ENCODE peak calls at places on chromosomes 2 and 18, in nine cellular contexts. One of them, this sample, is unnamed.

GRCh38 chr2:45568935-45569334 is 42.1 kb downstream of the SRBD1 start:
- DNase-seq in H9: no peak
- DNase-seq in WTC11: no peak
- DNase-seq in fibroblast of gingiva: no peak
- DNase-seq in heart right ventricle: no peak
- DNase-seq in activated T-cell treated with anti-CD3 and anti-CD28 coated beads for 48 hours: no peak
- DNase-seq in LHCN-M2: peak
- DNase-seq in small intestine: no peak
- DNase-seq in ELR: peak
- DNase-seq in this sample: no peak

GRCh38 chr2:239271471-239272255 is 129.2 kb downstream of the HDAC4 start:
- DNase-seq in H9: no peak
- DNase-seq in WTC11: no peak
- DNase-seq in fibroblast of gingiva: peak
- DNase-seq in heart right ventricle: no peak
- DNase-seq in activated T-cell treated with anti-CD3 and anti-CD28 coated beads for 48 hours: no peak
- DNase-seq in LHCN-M2: no peak
- DNase-seq in small intestine: no peak
- DNase-seq in ELR: no peak
- DNase-seq in this sample: no peak

GRCh38 chr18:62510744-62511143 is 12.1 kb upstream of the ZCCHC2 start:
- DNase-seq in H9: no peak
- DNase-seq in WTC11: no peak
- DNase-seq in fibroblast of gingiva: peak
- DNase-seq in heart right ventricle: no peak
- DNase-seq in activated T-cell treated with anti-CD3 and anti-CD28 coated beads for 48 hours: no peak
- DNase-seq in LHCN-M2: no peak
- DNase-seq in small intestine: no peak
- DNase-seq in ELR: no peak
- DNase-seq in this sample: no peak

GRCh38 chr18:35267809-35268208 is 22.2 kb downstream of the ZSCAN30 start:
- DNase-seq in H9: no peak
- DNase-seq in WTC11: no peak
- DNase-seq in fibroblast of gingiva: no peak
- DNase-seq in heart right ventricle: peak
- DNase-seq in activated T-cell treated with anti-CD3 and anti-CD28 coated beads for 48 hours: no peak
- DNase-seq in LHCN-M2: no peak
- DNase-seq in small intestine: peak
- DNase-seq in ELR: no peak
- DNase-seq in this sample: no peak

GRCh38 chr2:33681333-33681732 is 82.2 kb upstream of the FAM98A start:
- DNase-seq in H9: no peak
- DNase-seq in WTC11: no peak
- DNase-seq in fibroblast of gingiva: peak
- DNase-seq in heart right ventricle: no peak
- DNase-seq in activated T-cell treated with anti-CD3 and anti-CD28 coated beads for 48 hours: no peak
- DNase-seq in LHCN-M2: no peak
- DNase-seq in small intestine: no peak
- DNase-seq in ELR: peak
- DNase-seq in this sample: no peak

GRCh38 chr2:46615555-46616487 is 136.5 kb downstream of the TMEM247 start:
- DNase-seq in H9: no peak
- DNase-seq in WTC11: no peak
- DNase-seq in fibroblast of gingiva: no peak
- DNase-seq in heart right ventricle: no peak
- DNase-seq in activated T-cell treated with anti-CD3 and anti-CD28 coated beads for 48 hours: peak
- DNase-seq in LHCN-M2: peak
- DNase-seq in small intestine: peak
- DNase-seq in ELR: peak
- DNase-seq in this sample: no peak

GRCh38 chr2:39128919-39129391 is 8.1 kb upstream of the SOS1 start:
- DNase-seq in H9: no peak
- DNase-seq in WTC11: no peak
- DNase-seq in fibroblast of gingiva: peak
- DNase-seq in heart right ventricle: no peak
- DNase-seq in activated T-cell treated with anti-CD3 and anti-CD28 coated beads for 48 hours: peak
- DNase-seq in LHCN-M2: peak
- DNase-seq in small intestine: peak
- DNase-seq in ELR: peak
- DNase-seq in this sample: peak

GRCh38 chr2:85425588-85425987 is 7.1 kb downstream of the SH2D6 start:
- DNase-seq in H9: no peak
- DNase-seq in WTC11: no peak
- DNase-seq in fibroblast of gingiva: no peak
- DNase-seq in heart right ventricle: no peak
- DNase-seq in activated T-cell treated with anti-CD3 and anti-CD28 coated beads for 48 hours: no peak
- DNase-seq in LHCN-M2: no peak
- DNase-seq in small intestine: no peak
- DNase-seq in ELR: no peak
- DNase-seq in this sample: no peak

GRCh38 chr2:46485002-46485401 is 5.6 kb downstream of the TMEM247 start:
- DNase-seq in H9: no peak
- DNase-seq in WTC11: no peak
- DNase-seq in fibroblast of gingiva: no peak
- DNase-seq in heart right ventricle: no peak
- DNase-seq in activated T-cell treated with anti-CD3 and anti-CD28 coated beads for 48 hours: no peak
- DNase-seq in LHCN-M2: no peak
- DNase-seq in small intestine: no peak
- DNase-seq in ELR: no peak
- DNase-seq in this sample: no peak

GRCh38 chr2:237383991-237384671 is 29.8 kb downstream of the COL6A3 start:
- DNase-seq in H9: no peak
- DNase-seq in WTC11: no peak
- DNase-seq in fibroblast of gingiva: peak
- DNase-seq in heart right ventricle: no peak
- DNase-seq in activated T-cell treated with anti-CD3 and anti-CD28 coated beads for 48 hours: no peak
- DNase-seq in LHCN-M2: peak
- DNase-seq in small intestine: no peak
- DNase-seq in ELR: peak
- DNase-seq in this sample: no peak

GRCh38 chr18:54950221-54950620 is 9.0 kb downstream of the CCDC68 start:
- DNase-seq in H9: no peak
- DNase-seq in WTC11: no peak
- DNase-seq in fibroblast of gingiva: no peak
- DNase-seq in heart right ventricle: no peak
- DNase-seq in activated T-cell treated with anti-CD3 and anti-CD28 coated beads for 48 hours: no peak
- DNase-seq in LHCN-M2: no peak
- DNase-seq in small intestine: peak
- DNase-seq in ELR: no peak
- DNase-seq in this sample: no peak

GRCh38 chr2:68320118-68320641 is 431 bp upstream of the CNRIP1 start:
- DNase-seq in H9: peak
- DNase-seq in WTC11: peak
- DNase-seq in fibroblast of gingiva: peak
- DNase-seq in heart right ventricle: peak
- DNase-seq in activated T-cell treated with anti-CD3 and anti-CD28 coated beads for 48 hours: no peak
- DNase-seq in LHCN-M2: peak
- DNase-seq in small intestine: no peak
- DNase-seq in ELR: no peak
- DNase-seq in this sample: no peak

GRCh38 chr2:241035142-241035817 is 36.9 kb downstream of the SNED1 start:
- DNase-seq in H9: peak
- DNase-seq in WTC11: peak
- DNase-seq in fibroblast of gingiva: no peak
- DNase-seq in heart right ventricle: no peak
- DNase-seq in activated T-cell treated with anti-CD3 and anti-CD28 coated beads for 48 hours: no peak
- DNase-seq in LHCN-M2: no peak
- DNase-seq in small intestine: no peak
- DNase-seq in ELR: no peak
- DNase-seq in this sample: no peak

GRCh38 chr2:239197146-239197545 is 203.7 kb downstream of the HDAC4 start:
- DNase-seq in H9: peak
- DNase-seq in WTC11: no peak
- DNase-seq in fibroblast of gingiva: no peak
- DNase-seq in heart right ventricle: no peak
- DNase-seq in activated T-cell treated with anti-CD3 and anti-CD28 coated beads for 48 hours: no peak
- DNase-seq in LHCN-M2: no peak
- DNase-seq in small intestine: no peak
- DNase-seq in ELR: no peak
- DNase-seq in this sample: no peak

GRCh38 chr2:20611077-20611843 is 39.6 kb downstream of the HS1BP3 start:
- DNase-seq in H9: no peak
- DNase-seq in WTC11: no peak
- DNase-seq in fibroblast of gingiva: peak
- DNase-seq in heart right ventricle: peak
- DNase-seq in activated T-cell treated with anti-CD3 and anti-CD28 coated beads for 48 hours: no peak
- DNase-seq in LHCN-M2: no peak
- DNase-seq in small intestine: peak
- DNase-seq in ELR: peak
- DNase-seq in this sample: no peak

GRCh38 chr2:119219873-119220272 is 3.8 kb upstream of the STEAP3 start:
- DNase-seq in H9: no peak
- DNase-seq in WTC11: no peak
- DNase-seq in fibroblast of gingiva: no peak
- DNase-seq in heart right ventricle: no peak
- DNase-seq in activated T-cell treated with anti-CD3 and anti-CD28 coated beads for 48 hours: no peak
- DNase-seq in LHCN-M2: no peak
- DNase-seq in small intestine: no peak
- DNase-seq in ELR: no peak
- DNase-seq in this sample: no peak

GRCh38 chr2:241379481-241380480 is 23.7 kb downstream of the FARP2 start:
- DNase-seq in H9: no peak
- DNase-seq in WTC11: no peak
- DNase-seq in fibroblast of gingiva: peak
- DNase-seq in heart right ventricle: no peak
- DNase-seq in activated T-cell treated with anti-CD3 and anti-CD28 coated beads for 48 hours: no peak
- DNase-seq in LHCN-M2: no peak
- DNase-seq in small intestine: no peak
- DNase-seq in ELR: no peak
- DNase-seq in this sample: no peak

GRCh38 chr18:23827681-23828080 is 138.4 kb downstream of the LAMA3 start:
- DNase-seq in H9: no peak
- DNase-seq in WTC11: no peak
- DNase-seq in fibroblast of gingiva: no peak
- DNase-seq in heart right ventricle: no peak
- DNase-seq in activated T-cell treated with anti-CD3 and anti-CD28 coated beads for 48 hours: no peak
- DNase-seq in LHCN-M2: no peak
- DNase-seq in small intestine: no peak
- DNase-seq in ELR: peak
- DNase-seq in this sample: no peak

GRCh38 chr18:11497585-11497984 is 111.8 kb upstream of the SLC35G4 start:
- DNase-seq in H9: no peak
- DNase-seq in WTC11: no peak
- DNase-seq in fibroblast of gingiva: peak
- DNase-seq in heart right ventricle: no peak
- DNase-seq in activated T-cell treated with anti-CD3 and anti-CD28 coated beads for 48 hours: no peak
- DNase-seq in LHCN-M2: peak
- DNase-seq in small intestine: no peak
- DNase-seq in ELR: peak
- DNase-seq in this sample: no peak

GRCh38 chr2:219155054-219155644 is 5.5 kb downstream of the NHEJ1 start:
- DNase-seq in H9: no peak
- DNase-seq in WTC11: peak
- DNase-seq in fibroblast of gingiva: peak
- DNase-seq in heart right ventricle: peak
- DNase-seq in activated T-cell treated with anti-CD3 and anti-CD28 coated beads for 48 hours: no peak
- DNase-seq in LHCN-M2: peak
- DNase-seq in small intestine: peak
- DNase-seq in ELR: peak
- DNase-seq in this sample: no peak

GRCh38 chr2:29705636-29706035 is 215.8 kb downstream of the ALK start:
- DNase-seq in H9: no peak
- DNase-seq in WTC11: no peak
- DNase-seq in fibroblast of gingiva: no peak
- DNase-seq in heart right ventricle: no peak
- DNase-seq in activated T-cell treated with anti-CD3 and anti-CD28 coated beads for 48 hours: no peak
- DNase-seq in LHCN-M2: no peak
- DNase-seq in small intestine: no peak
- DNase-seq in ELR: no peak
- DNase-seq in this sample: no peak

GRCh38 chr18:48729421-48729820 is 190.6 kb downstream of the CTIF start:
- DNase-seq in H9: no peak
- DNase-seq in WTC11: no peak
- DNase-seq in fibroblast of gingiva: no peak
- DNase-seq in heart right ventricle: no peak
- DNase-seq in activated T-cell treated with anti-CD3 and anti-CD28 coated beads for 48 hours: no peak
- DNase-seq in LHCN-M2: no peak
- DNase-seq in small intestine: no peak
- DNase-seq in ELR: no peak
- DNase-seq in this sample: no peak

GRCh38 chr2:61432990-61433389 is 37.9 kb downstream of the USP34 start:
- DNase-seq in H9: no peak
- DNase-seq in WTC11: no peak
- DNase-seq in fibroblast of gingiva: no peak
- DNase-seq in heart right ventricle: no peak
- DNase-seq in activated T-cell treated with anti-CD3 and anti-CD28 coated beads for 48 hours: no peak
- DNase-seq in LHCN-M2: no peak
- DNase-seq in small intestine: peak
- DNase-seq in ELR: no peak
- DNase-seq in this sample: no peak

GRCh38 chr2:108630567-108631405 is 88.5 kb upstream of the RANBP2 start:
- DNase-seq in H9: no peak
- DNase-seq in WTC11: no peak
- DNase-seq in fibroblast of gingiva: no peak
- DNase-seq in heart right ventricle: no peak
- DNase-seq in activated T-cell treated with anti-CD3 and anti-CD28 coated beads for 48 hours: no peak
- DNase-seq in LHCN-M2: peak
- DNase-seq in small intestine: no peak
- DNase-seq in ELR: peak
- DNase-seq in this sample: no peak

GRCh38 chr18:8696749-8697211 is 8.6 kb upstream of the MTCL1 start:
- DNase-seq in H9: peak
- DNase-seq in WTC11: peak
- DNase-seq in fibroblast of gingiva: peak
- DNase-seq in heart right ventricle: peak
- DNase-seq in activated T-cell treated with anti-CD3 and anti-CD28 coated beads for 48 hours: peak
- DNase-seq in LHCN-M2: peak
- DNase-seq in small intestine: peak
- DNase-seq in ELR: peak
- DNase-seq in this sample: peak

This sample was measured in T-helper 22 cell.